ENCODE peak calls at places on chromosomes 12 and 14, in nine cellular contexts. H, Z, G, P, F, O, I, J and Q are unnamed samples.

GRCh38 chr12:67716817-67717216 is 68.3 kb downstream of the DYRK2 start:
- DNase-seq in H (no peak), Z (peak), G (no peak), P (no peak), F (no peak), O (peak), I (peak), J (no peak), Q (no peak)

GRCh38 chr12:42759622-42760273 is 170.2 kb upstream of the PRICKLE1 start:
- DNase-seq in H (peak), Z (no peak), G (peak), P (no peak), F (no peak), O (peak), I (peak), J (no peak), Q (peak)

GRCh38 chr12:113241191-113242017 is 20.1 kb downstream of the TPCN1 start:
- DNase-seq in H (no peak), Z (peak), G (peak), P (no peak), F (peak), O (peak), I (no peak), J (no peak), Q (no peak)

GRCh38 chr12:73383584-73384229 is 1111.5 kb downstream of the TRHDE start:
- DNase-seq in H (peak), Z (no peak), G (no peak), P (no peak), F (peak), O (no peak), I (no peak), J (no peak), Q (peak)

GRCh38 chr12:106987846-106988245 is 900 bp upstream of the MTERF2 start:
- DNase-seq in H (no peak), Z (no peak), G (no peak), P (no peak), F (peak), O (no peak), I (no peak), J (no peak), Q (peak)

GRCh38 chr14:36690301-36691020 is 28.8 kb downstream of the PAX9 start:
- DNase-seq in H (no peak), Z (peak), G (no peak), P (no peak), F (no peak), O (peak), I (peak), J (no peak), Q (peak)

GRCh38 chr12:40762072-40762471 is 69.8 kb downstream of the CNTN1 start:
- DNase-seq in H (peak), Z (no peak), G (no peak), P (no peak), F (no peak), O (peak), I (no peak), J (no peak), Q (no peak)

GRCh38 chr12:18383203-18383602 is 121.9 kb downstream of the PIK3C2G start:
- DNase-seq in H (no peak), Z (peak), G (no peak), P (peak), F (no peak), O (peak), I (peak), J (no peak), Q (no peak)